ENCODE peak calls at places on chromosomes 5 and 9, in six cellular contexts. X is esophagus muscularis mucosa, R is coronary artery, M is stomach, D is fibroblast of lung, L is AG09309. B is an unnamed sample.

GRCh38 chr5:3114467-3114866 is 363.0 kb upstream of the IRX2 start:
- DNase-seq in X (no peak), R (no peak), M (no peak), D (no peak), L (no peak), B (no peak)

GRCh38 chr9:117305454-117305853 is 109.4 kb downstream of the ASTN2 start:
- DNase-seq in X (no peak), R (no peak), M (no peak), D (no peak), L (no peak), B (no peak)

GRCh38 chr5:150615141-150615699 is 25.2 kb upstream of the SYNPO start:
- DNase-seq in X (no peak), R (peak), M (peak), D (peak), L (no peak), B (no peak)

GRCh38 chr5:17224858-17225436 is 7.5 kb downstream of the BASP1 start:
- DNase-seq in X (no peak), R (no peak), M (no peak), D (peak), L (no peak), B (no peak)

GRCh38 chr5:130514984-130515690 is 610.9 kb downstream of the CHSY3 start:
- DNase-seq in X (no peak), R (no peak), M (no peak), D (peak), L (peak), B (peak)

GRCh38 chr5:133913413-133914155 is 54.8 kb downstream of the C5orf15 start:
- DNase-seq in X (no peak), R (no peak), M (peak), D (no peak), L (no peak), B (no peak)

GRCh38 chr9:34547960-34548603 is 25.3 kb upstream of the ENHO start:
- DNase-seq in X (no peak), R (peak), M (peak), D (peak), L (peak), B (no peak)

GRCh38 chr9:94997727-94998126 is 271.2 kb downstream of the AOPEP start:
- DNase-seq in X (no peak), R (no peak), M (no peak), D (no peak), L (no peak), B (no peak)

GRCh38 chr9:128845186-128845931 is 15.8 kb upstream of the SPOUT1 start:
- DNase-seq in X (no peak), R (no peak), M (no peak), D (no peak), L (no peak), B (no peak)

GRCh38 chr9:81574399-81574798 is 114.9 kb downstream of the TLE1 start:
- DNase-seq in X (no peak), R (no peak), M (no peak), D (peak), L (peak), B (no peak)

GRCh38 chr9:81575976-81576375 is 113.4 kb downstream of the TLE1 start:
- DNase-seq in X (no peak), R (no peak), M (no peak), D (peak), L (no peak), B (no peak)

GRCh38 chr9:81573415-81574321 is 115.7 kb downstream of the TLE1 start:
- DNase-seq in X (no peak), R (no peak), M (no peak), D (no peak), L (no peak), B (no peak)

GRCh38 chr9:81584099-81584498 is 105.2 kb downstream of the TLE1 start:
- DNase-seq in X (no peak), R (no peak), M (no peak), D (no peak), L (no peak), B (no peak)

DNA sequence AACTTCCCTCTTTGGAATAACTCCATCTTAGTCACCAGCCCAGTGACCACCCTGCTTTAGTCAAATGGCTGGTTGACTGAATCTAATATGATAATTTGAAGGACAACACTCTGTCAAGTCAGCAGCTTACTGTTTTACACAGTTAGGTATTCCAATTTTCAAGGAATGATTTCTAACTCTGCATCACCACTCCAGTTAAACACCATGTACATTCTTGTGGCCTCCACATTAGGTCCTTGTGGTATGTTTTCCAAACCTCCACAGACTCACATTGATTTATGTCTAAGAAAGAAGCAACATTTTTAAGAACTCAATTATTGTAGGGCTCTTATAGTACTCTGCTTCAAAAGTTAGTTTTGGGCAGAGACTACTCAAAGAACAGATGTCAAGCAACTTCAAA is 110.7 kb downstream of the TLE1 start:
- DNase-seq in X (no peak), R (no peak), M (no peak), D (peak), L (peak), B (no peak)
- TF ChIP-seq CTCF in X (no peak), R (no peak), M (no peak), D (no peak), L (no peak), B (no peak)

GRCh38 chr5:863244-863805 is 12.5 kb upstream of the ZDHHC11 start:
- DNase-seq in X (no peak), R (no peak), M (no peak), D (no peak), L (no peak), B (no peak)
- TF ChIP-seq CTCF in X (no peak), R (no peak), M (no peak), D (no peak), L (no peak), B (no peak)

GRCh38 chr5:43400082-43400481 is 12.1 kb downstream of the CCL28 start:
- DNase-seq in X (no peak), R (no peak), M (no peak), D (peak), L (no peak), B (no peak)
- TF ChIP-seq CTCF in X (no peak), R (no peak), M (no peak), D (peak), L (peak), B (peak)

DNA sequence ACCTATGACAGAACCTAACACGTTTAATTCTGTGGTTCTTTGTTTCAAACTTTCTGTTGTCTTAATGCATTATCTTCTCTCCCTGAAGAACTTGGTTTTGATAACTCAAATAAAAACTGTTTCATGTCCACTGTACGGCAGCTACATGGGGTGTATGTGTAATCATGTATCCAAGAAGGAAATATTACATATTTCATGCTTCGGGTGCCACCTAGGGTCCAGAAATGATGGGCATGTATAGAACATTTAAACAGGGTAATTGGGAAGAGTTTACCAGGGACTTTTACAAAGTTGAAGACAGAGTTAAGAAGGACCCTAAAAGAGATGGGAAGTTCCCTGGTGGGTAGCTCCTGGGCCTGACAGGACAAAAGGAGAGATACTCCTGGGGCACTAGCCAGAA is 291.3 kb downstream of the FBXL7 start:
- DNase-seq in X (no peak), R (no peak), M (no peak), D (no peak), L (no peak), B (no peak)
- TF ChIP-seq CTCF in X (no peak), R (no peak), M (no peak), D (peak), L (no peak), B (no peak)

DNA sequence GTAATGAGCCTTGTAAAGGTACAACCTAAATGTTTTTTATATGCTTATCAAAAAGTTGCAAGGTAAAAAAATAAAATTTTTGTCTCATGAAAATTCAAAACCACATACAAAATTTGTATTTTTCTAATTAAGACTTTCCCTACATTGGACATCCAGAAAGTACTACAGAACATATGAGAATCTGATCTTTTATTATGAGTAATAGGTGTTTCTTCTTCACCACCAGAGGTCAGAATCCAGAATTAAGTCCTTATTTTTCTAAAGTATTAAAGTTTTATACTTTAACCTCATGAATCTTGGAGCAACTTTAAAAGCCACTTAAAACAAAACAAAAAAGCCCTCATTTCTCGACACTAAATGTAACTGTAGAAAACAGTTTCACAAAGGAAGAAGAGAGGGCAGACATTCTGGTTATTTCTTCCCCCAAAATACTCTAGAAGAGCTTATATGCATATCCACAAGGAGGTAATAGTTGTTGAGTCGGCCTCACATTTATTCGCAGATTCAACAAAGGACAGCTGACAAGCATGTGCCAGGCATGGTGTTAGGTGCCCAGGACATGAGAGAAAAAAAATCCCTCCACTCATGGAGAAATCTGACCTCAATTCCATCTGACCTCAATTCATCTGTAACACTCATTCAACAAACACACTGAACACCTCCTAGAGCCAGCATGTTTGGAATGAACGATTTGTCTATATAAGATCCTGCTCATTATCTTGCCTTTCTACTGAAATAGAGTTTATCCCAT is 69.2 kb downstream of the MLLT3 start:
- DNase-seq in X (no peak), R (no peak), M (no peak), D (peak), L (no peak), B (no peak)
- TF ChIP-seq CTCF in X (peak), R (no peak), M (peak), D (no peak), L (no peak), B (peak)

GRCh38 chr5:175847503-175847902 is 23.9 kb upstream of the CPLX2 start:
- DNase-seq in X (no peak), R (no peak), M (no peak), D (no peak), L (no peak), B (no peak)
- TF ChIP-seq CTCF in X (no peak), R (no peak), M (no peak), D (peak), L (peak), B (no peak)

GRCh38 chr9:127280880-127281660 is 16.5 kb downstream of the GARNL3 start:
- DNase-seq in X (peak), R (no peak), M (no peak), D (no peak), L (no peak), B (no peak)

GRCh38 chr9:127281887-127282286 is 17.3 kb downstream of the GARNL3 start:
- DNase-seq in X (no peak), R (no peak), M (no peak), D (no peak), L (no peak), B (no peak)

GRCh38 chr9:127285957-127286356 is 21.4 kb downstream of the GARNL3 start:
- DNase-seq in X (no peak), R (no peak), M (no peak), D (no peak), L (no peak), B (no peak)

GRCh38 chr9:127282611-127283010 is 18.0 kb downstream of the GARNL3 start:
- DNase-seq in X (no peak), R (no peak), M (no peak), D (no peak), L (no peak), B (no peak)

GRCh38 chr9:127283917-127284316 is 19.3 kb downstream of the GARNL3 start:
- DNase-seq in X (no peak), R (no peak), M (no peak), D (peak), L (peak), B (peak)
- TF ChIP-seq CTCF in X (no peak), R (no peak), M (no peak), D (peak), L (peak), B (peak)

B was measured in AG09319.